ENCODE peak calls at places on chromosome 10, in ten cellular contexts. One of them, this sample, is unnamed.

GRCh38 chr10:104396581-104396980 is 42.9 kb downstream of the CFAP58 start:
- DNase-seq in AG04450: no peak
- DNase-seq in WERI-Rb-1: no peak
- DNase-seq in cardiac muscle cell: no peak
- DNase-seq in colonic mucosa: no peak
- DNase-seq in endothelial cell: no peak
- DNase-seq in B cell: no peak
- DNase-seq in left ventricle myocardium inferior: no peak
- DNase-seq in astrocyte of the cerebellum: no peak
- DNase-seq in cardiac fibroblast: no peak
- DNase-seq in this sample: no peak

GRCh38 chr10:21501731-21502370 is 23.6 kb downstream of the SKIDA1 start:
- DNase-seq in B cell: no peak
- DNase-seq in left ventricle myocardium inferior: no peak
- DNase-seq in astrocyte of the cerebellum: no peak
- DNase-seq in endothelial cell: no peak
- DNase-seq in WERI-Rb-1: no peak
- DNase-seq in cardiac muscle cell: no peak
- DNase-seq in colonic mucosa: no peak
- DNase-seq in AG04450: no peak
- DNase-seq in cardiac fibroblast: no peak
- DNase-seq in this sample: no peak

GRCh38 chr10:131732631-131733127 is 168.1 kb upstream of the PPP2R2D start:
- DNase-seq in endothelial cell: no peak
- DNase-seq in left ventricle myocardium inferior: no peak
- DNase-seq in astrocyte of the cerebellum: no peak
- DNase-seq in colonic mucosa: no peak
- DNase-seq in cardiac muscle cell: no peak
- DNase-seq in AG04450: no peak
- DNase-seq in B cell: no peak
- DNase-seq in cardiac fibroblast: no peak
- DNase-seq in WERI-Rb-1: no peak
- DNase-seq in this sample: no peak

GRCh38 chr10:73076361-73077183 is 20.1 kb downstream of the P4HA1 start:
- DNase-seq in cardiac fibroblast: peak
- DNase-seq in left ventricle myocardium inferior: peak
- DNase-seq in WERI-Rb-1: no peak
- DNase-seq in astrocyte of the cerebellum: peak
- DNase-seq in cardiac muscle cell: peak
- DNase-seq in endothelial cell: no peak
- DNase-seq in colonic mucosa: peak
- DNase-seq in AG04450: peak
- DNase-seq in B cell: no peak
- DNase-seq in this sample: peak

GRCh38 chr10:72274730-72275350 is 1.1 kb downstream of the DDIT4 start:
- DNase-seq in colonic mucosa: peak
- DNase-seq in AG04450: no peak
- DNase-seq in WERI-Rb-1: peak
- DNase-seq in endothelial cell: peak
- DNase-seq in B cell: peak
- DNase-seq in cardiac fibroblast: peak
- DNase-seq in astrocyte of the cerebellum: no peak
- DNase-seq in left ventricle myocardium inferior: peak
- DNase-seq in cardiac muscle cell: peak
- DNase-seq in this sample: peak

GRCh38 chr10:75236178-75236825 is 545 bp upstream of the COMTD1 start:
- DNase-seq in endothelial cell: no peak
- DNase-seq in AG04450: no peak
- DNase-seq in colonic mucosa: no peak
- DNase-seq in B cell: no peak
- DNase-seq in left ventricle myocardium inferior: no peak
- DNase-seq in cardiac muscle cell: no peak
- DNase-seq in WERI-Rb-1: no peak
- DNase-seq in astrocyte of the cerebellum: no peak
- DNase-seq in cardiac fibroblast: no peak
- DNase-seq in this sample: no peak

GRCh38 chr10:110008518-110009339 is 945 bp downstream of the ADD3 start:
- DNase-seq in AG04450: no peak
- DNase-seq in B cell: peak
- DNase-seq in cardiac fibroblast: no peak
- DNase-seq in endothelial cell: peak
- DNase-seq in astrocyte of the cerebellum: no peak
- DNase-seq in colonic mucosa: peak
- DNase-seq in cardiac muscle cell: peak
- DNase-seq in WERI-Rb-1: peak
- DNase-seq in left ventricle myocardium inferior: peak
- DNase-seq in this sample: no peak

GRCh38 chr10:58512470-58513188 is at the start of gene BICC1:
- DNase-seq in cardiac fibroblast: no peak
- DNase-seq in left ventricle myocardium inferior: peak
- DNase-seq in endothelial cell: peak
- DNase-seq in cardiac muscle cell: peak
- DNase-seq in astrocyte of the cerebellum: no peak
- DNase-seq in WERI-Rb-1: peak
- DNase-seq in colonic mucosa: peak
- DNase-seq in B cell: peak
- DNase-seq in AG04450: no peak
- DNase-seq in this sample: peak

DNA sequence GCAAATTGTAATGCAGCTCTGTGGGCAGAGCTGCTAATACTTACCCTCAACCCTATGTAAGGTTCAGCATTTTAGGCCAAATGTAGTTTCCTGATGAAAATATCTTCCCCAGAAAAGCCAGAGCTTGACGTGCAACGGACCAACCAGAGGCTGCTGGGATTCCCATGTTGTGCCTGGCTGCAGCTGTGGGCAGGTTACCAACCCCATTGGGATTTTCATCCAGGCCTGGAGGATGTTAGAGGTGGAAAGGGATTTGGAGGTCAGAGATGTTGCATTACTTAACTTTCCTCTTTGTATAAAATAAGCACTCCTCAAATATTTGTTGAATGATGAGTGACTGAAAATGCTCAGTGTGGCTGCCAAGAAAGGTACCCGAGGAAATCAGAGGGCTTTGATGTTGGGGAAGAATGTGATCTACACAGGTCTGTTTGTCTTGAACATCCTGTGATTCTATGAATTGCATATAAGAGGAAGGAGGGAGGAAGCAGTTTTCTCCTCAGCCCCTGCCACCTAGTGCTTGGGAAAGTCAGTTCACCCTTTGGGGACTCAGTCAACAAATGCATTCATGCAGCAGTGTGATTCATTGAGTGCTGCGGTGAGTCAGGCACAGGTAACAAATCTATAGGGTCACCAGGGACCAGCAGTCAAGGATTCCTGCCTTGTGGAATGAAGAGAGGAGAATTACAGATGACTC is 487.2 kb downstream of the RPS24 start:
- DNase-seq in colonic mucosa: peak
- DNase-seq in endothelial cell: peak
- DNase-seq in astrocyte of the cerebellum: peak
- DNase-seq in cardiac muscle cell: peak
- DNase-seq in B cell: no peak
- DNase-seq in left ventricle myocardium inferior: no peak
- DNase-seq in AG04450: no peak
- DNase-seq in cardiac fibroblast: peak
- DNase-seq in WERI-Rb-1: peak
- DNase-seq in this sample: peak
- TF ChIP-seq CTCF in colonic mucosa: peak
- TF ChIP-seq CTCF in endothelial cell: peak
- TF ChIP-seq CTCF in astrocyte of the cerebellum: peak
- TF ChIP-seq CTCF in cardiac muscle cell: peak
- TF ChIP-seq CTCF in B cell: no peak
- TF ChIP-seq CTCF in left ventricle myocardium inferior: peak
- TF ChIP-seq CTCF in AG04450: peak
- TF ChIP-seq CTCF in cardiac fibroblast: peak
- TF ChIP-seq CTCF in WERI-Rb-1: peak
- TF ChIP-seq CTCF in this sample: peak

GRCh38 chr10:102229810-102230263 is 3.7 kb downstream of the ELOVL3 start:
- DNase-seq in left ventricle myocardium inferior: peak
- DNase-seq in cardiac muscle cell: peak
- DNase-seq in colonic mucosa: peak
- DNase-seq in cardiac fibroblast: peak
- DNase-seq in endothelial cell: peak
- DNase-seq in astrocyte of the cerebellum: peak
- DNase-seq in B cell: peak
- DNase-seq in AG04450: no peak
- DNase-seq in WERI-Rb-1: peak
- DNase-seq in this sample: peak

GRCh38 chr10:102233997-102234396 is 7.3 kb downstream of the PITX3 start:
- DNase-seq in WERI-Rb-1: peak
- DNase-seq in colonic mucosa: no peak
- DNase-seq in cardiac muscle cell: no peak
- DNase-seq in B cell: no peak
- DNase-seq in left ventricle myocardium inferior: no peak
- DNase-seq in AG04450: no peak
- DNase-seq in astrocyte of the cerebellum: no peak
- DNase-seq in cardiac fibroblast: no peak
- DNase-seq in endothelial cell: no peak
- DNase-seq in this sample: no peak

GRCh38 chr10:102231357-102232318 is 5.5 kb downstream of the ELOVL3 start:
- DNase-seq in WERI-Rb-1: peak
- DNase-seq in cardiac fibroblast: peak
- DNase-seq in B cell: peak
- DNase-seq in endothelial cell: peak
- DNase-seq in AG04450: no peak
- DNase-seq in left ventricle myocardium inferior: peak
- DNase-seq in astrocyte of the cerebellum: no peak
- DNase-seq in cardiac muscle cell: peak
- DNase-seq in colonic mucosa: peak
- DNase-seq in this sample: no peak

GRCh38 chr10:102230264-102230860 is 4.3 kb downstream of the ELOVL3 start:
- DNase-seq in cardiac fibroblast: peak
- DNase-seq in endothelial cell: peak
- DNase-seq in cardiac muscle cell: peak
- DNase-seq in WERI-Rb-1: peak
- DNase-seq in colonic mucosa: peak
- DNase-seq in AG04450: no peak
- DNase-seq in B cell: peak
- DNase-seq in astrocyte of the cerebellum: no peak
- DNase-seq in left ventricle myocardium inferior: peak
- DNase-seq in this sample: peak

GRCh38 chr10:102230861-102231356 is 4.8 kb downstream of the ELOVL3 start:
- DNase-seq in B cell: peak
- DNase-seq in cardiac fibroblast: peak
- DNase-seq in endothelial cell: peak
- DNase-seq in cardiac muscle cell: peak
- DNase-seq in AG04450: no peak
- DNase-seq in WERI-Rb-1: peak
- DNase-seq in colonic mucosa: peak
- DNase-seq in astrocyte of the cerebellum: no peak
- DNase-seq in left ventricle myocardium inferior: peak
- DNase-seq in this sample: peak
- TF ChIP-seq CTCF in B cell: no peak
- TF ChIP-seq CTCF in cardiac fibroblast: peak
- TF ChIP-seq CTCF in endothelial cell: no peak
- TF ChIP-seq CTCF in cardiac muscle cell: peak
- TF ChIP-seq CTCF in AG04450: peak
- TF ChIP-seq CTCF in WERI-Rb-1: peak
- TF ChIP-seq CTCF in colonic mucosa: peak
- TF ChIP-seq CTCF in astrocyte of the cerebellum: peak
- TF ChIP-seq CTCF in left ventricle myocardium inferior: peak
- TF ChIP-seq CTCF in this sample: peak

GRCh38 chr10:6050801-6051445 is 11.2 kb downstream of the IL2RA start:
- DNase-seq in endothelial cell: no peak
- DNase-seq in colonic mucosa: peak
- DNase-seq in astrocyte of the cerebellum: no peak
- DNase-seq in left ventricle myocardium inferior: peak
- DNase-seq in AG04450: peak
- DNase-seq in cardiac fibroblast: peak
- DNase-seq in WERI-Rb-1: no peak
- DNase-seq in cardiac muscle cell: peak
- DNase-seq in B cell: peak
- DNase-seq in this sample: peak
- TF ChIP-seq CTCF in endothelial cell: no peak
- TF ChIP-seq CTCF in colonic mucosa: peak
- TF ChIP-seq CTCF in astrocyte of the cerebellum: no peak
- TF ChIP-seq CTCF in left ventricle myocardium inferior: peak
- TF ChIP-seq CTCF in AG04450: peak
- TF ChIP-seq CTCF in cardiac fibroblast: peak
- TF ChIP-seq CTCF in WERI-Rb-1: no peak
- TF ChIP-seq CTCF in cardiac muscle cell: peak
- TF ChIP-seq CTCF in B cell: peak
- TF ChIP-seq CTCF in this sample: peak

GRCh38 chr10:55630491-55631056 is 730.5 kb downstream of the ZWINT start:
- DNase-seq in WERI-Rb-1: peak
- DNase-seq in endothelial cell: peak
- DNase-seq in left ventricle myocardium inferior: no peak
- DNase-seq in colonic mucosa: no peak
- DNase-seq in cardiac muscle cell: peak
- DNase-seq in cardiac fibroblast: no peak
- DNase-seq in AG04450: no peak
- DNase-seq in B cell: no peak
- DNase-seq in astrocyte of the cerebellum: no peak
- DNase-seq in this sample: peak

GRCh38 chr10:55628260-55628701 is 732.8 kb downstream of the ZWINT start:
- DNase-seq in AG04450: no peak
- DNase-seq in astrocyte of the cerebellum: no peak
- DNase-seq in B cell: no peak
- DNase-seq in left ventricle myocardium inferior: no peak
- DNase-seq in colonic mucosa: peak
- DNase-seq in endothelial cell: peak
- DNase-seq in WERI-Rb-1: peak
- DNase-seq in cardiac fibroblast: no peak
- DNase-seq in cardiac muscle cell: no peak
- DNase-seq in this sample: peak

GRCh38 chr10:55627526-55628170 is 733.4 kb downstream of the ZWINT start:
- DNase-seq in WERI-Rb-1: peak
- DNase-seq in cardiac fibroblast: no peak
- DNase-seq in left ventricle myocardium inferior: no peak
- DNase-seq in AG04450: no peak
- DNase-seq in cardiac muscle cell: no peak
- DNase-seq in B cell: no peak
- DNase-seq in colonic mucosa: no peak
- DNase-seq in endothelial cell: peak
- DNase-seq in astrocyte of the cerebellum: no peak
- DNase-seq in this sample: peak

GRCh38 chr10:55631071-55631654 is 729.9 kb downstream of the ZWINT start:
- DNase-seq in AG04450: no peak
- DNase-seq in B cell: no peak
- DNase-seq in WERI-Rb-1: peak
- DNase-seq in left ventricle myocardium inferior: peak
- DNase-seq in colonic mucosa: peak
- DNase-seq in cardiac fibroblast: peak
- DNase-seq in endothelial cell: peak
- DNase-seq in cardiac muscle cell: peak
- DNase-seq in astrocyte of the cerebellum: peak
- DNase-seq in this sample: peak

DNA sequence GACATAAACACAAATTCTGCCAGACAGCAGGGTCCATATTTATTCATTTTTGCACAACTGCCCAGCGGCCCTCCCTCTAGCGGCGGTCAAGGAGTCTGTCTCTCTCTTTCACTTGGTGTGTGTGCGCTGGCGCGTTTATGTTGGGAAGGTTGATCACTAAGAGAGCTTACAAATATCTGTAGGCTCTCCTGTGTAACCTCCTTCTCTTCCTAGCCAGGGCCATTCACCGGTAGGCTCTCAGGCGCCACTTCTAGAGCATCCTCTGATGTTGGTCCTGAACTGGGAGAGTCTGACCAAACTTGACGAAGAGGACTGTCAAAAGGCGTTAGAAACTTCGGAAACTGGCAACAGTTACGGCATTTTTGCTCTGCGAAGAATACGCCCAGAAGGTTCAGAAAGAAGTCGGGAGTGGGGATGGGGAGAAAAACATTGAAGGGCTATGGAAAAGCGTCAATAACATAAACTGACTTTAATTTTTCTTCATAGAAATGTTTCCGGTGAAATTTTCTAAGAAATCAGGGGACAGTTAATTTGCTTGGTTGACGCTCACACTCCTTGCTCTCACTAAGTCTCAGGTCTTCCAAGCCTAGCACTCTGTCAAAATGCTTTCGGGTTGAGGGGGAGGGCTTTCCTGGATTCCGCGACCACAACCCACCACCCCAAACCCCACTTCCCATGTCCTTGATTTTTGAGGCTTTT is 731.1 kb downstream of the ZWINT start:
- DNase-seq in cardiac muscle cell: peak
- DNase-seq in WERI-Rb-1: peak
- DNase-seq in left ventricle myocardium inferior: no peak
- DNase-seq in AG04450: no peak
- DNase-seq in cardiac fibroblast: peak
- DNase-seq in endothelial cell: peak
- DNase-seq in B cell: no peak
- DNase-seq in astrocyte of the cerebellum: peak
- DNase-seq in colonic mucosa: peak
- DNase-seq in this sample: peak
- TF ChIP-seq CTCF in cardiac muscle cell: peak
- TF ChIP-seq CTCF in WERI-Rb-1: peak
- TF ChIP-seq CTCF in left ventricle myocardium inferior: peak
- TF ChIP-seq CTCF in AG04450: peak
- TF ChIP-seq CTCF in cardiac fibroblast: peak
- TF ChIP-seq CTCF in endothelial cell: peak
- TF ChIP-seq CTCF in B cell: no peak
- TF ChIP-seq CTCF in astrocyte of the cerebellum: peak
- TF ChIP-seq CTCF in colonic mucosa: peak
- TF ChIP-seq CTCF in this sample: peak

This sample was measured in astrocyte of the spinal cord.